ENCODE peak calls at places on chromosomes 3 and 15, in eight cellular contexts. One of them, this sample, is unnamed.

GRCh38 chr15:45307230-45307924 is 55.3 kb downstream of the SLC28A2 start:
- DNase-seq in osteocyte: no peak
- DNase-seq in esophagus muscularis mucosa: no peak
- DNase-seq in prostate gland: peak; percentile 8
- DNase-seq in BJ: peak; percentile 17
- DNase-seq in brain microvascular endothelial cell: peak; percentile 11
- DNase-seq in endothelial cell: no peak
- DNase-seq in sigmoid colon: no peak
- DNase-seq in this sample: no peak

GRCh38 chr3:191502583-191502982 is 41.6 kb downstream of the PYDC2 start:
- DNase-seq in esophagus muscularis mucosa: no peak
- DNase-seq in endothelial cell: no peak
- DNase-seq in osteocyte: no peak
- DNase-seq in sigmoid colon: no peak
- DNase-seq in BJ: no peak
- DNase-seq in prostate gland: no peak
- DNase-seq in brain microvascular endothelial cell: no peak
- DNase-seq in this sample: no peak

GRCh38 chr3:127408684-127409420 is 121.0 kb upstream of the PRR20G start:
- DNase-seq in brain microvascular endothelial cell: no peak
- DNase-seq in endothelial cell: no peak
- DNase-seq in esophagus muscularis mucosa: peak; percentile 90
- DNase-seq in osteocyte: peak; percentile 83
- DNase-seq in prostate gland: no peak
- DNase-seq in BJ: no peak
- DNase-seq in sigmoid colon: peak; percentile 52
- DNase-seq in this sample: peak; percentile 62

GRCh38 chr3:179700716-179701115 is 47.9 kb downstream of the USP13 start:
- DNase-seq in esophagus muscularis mucosa: no peak
- DNase-seq in BJ: no peak
- DNase-seq in endothelial cell: no peak
- DNase-seq in brain microvascular endothelial cell: no peak
- DNase-seq in sigmoid colon: no peak
- DNase-seq in prostate gland: no peak
- DNase-seq in osteocyte: no peak
- DNase-seq in this sample: no peak

GRCh38 chr3:33392703-33393125 is 47.5 kb downstream of the UBP1 start:
- DNase-seq in brain microvascular endothelial cell: peak; percentile 91
- DNase-seq in osteocyte: no peak
- DNase-seq in prostate gland: no peak
- DNase-seq in sigmoid colon: no peak
- DNase-seq in endothelial cell: no peak
- DNase-seq in esophagus muscularis mucosa: no peak
- DNase-seq in BJ: peak; percentile 88
- DNase-seq in this sample: no peak

GRCh38 chr3:184639351-184639750 is 72.5 kb downstream of the MAGEF1 start:
- DNase-seq in endothelial cell: no peak
- DNase-seq in esophagus muscularis mucosa: no peak
- DNase-seq in osteocyte: no peak
- DNase-seq in prostate gland: no peak
- DNase-seq in BJ: no peak
- DNase-seq in brain microvascular endothelial cell: no peak
- DNase-seq in sigmoid colon: no peak
- DNase-seq in this sample: no peak

GRCh38 chr15:35427091-35427490 is 118.9 kb downstream of the DPH6 start:
- DNase-seq in osteocyte: no peak
- DNase-seq in brain microvascular endothelial cell: peak; percentile 58
- DNase-seq in sigmoid colon: no peak
- DNase-seq in esophagus muscularis mucosa: no peak
- DNase-seq in endothelial cell: no peak
- DNase-seq in BJ: peak; percentile 44
- DNase-seq in prostate gland: no peak
- DNase-seq in this sample: no peak

GRCh38 chr3:189304465-189305341 is 132.9 kb downstream of the TPRG1 start:
- DNase-seq in BJ: peak; percentile 26
- DNase-seq in prostate gland: peak; percentile 88
- DNase-seq in osteocyte: no peak
- DNase-seq in esophagus muscularis mucosa: no peak
- DNase-seq in endothelial cell: no peak
- DNase-seq in brain microvascular endothelial cell: no peak
- DNase-seq in sigmoid colon: no peak
- DNase-seq in this sample: no peak

GRCh38 chr3:54339608-54340007 is 217.3 kb downstream of the CACNA2D3 start:
- DNase-seq in endothelial cell: no peak
- DNase-seq in osteocyte: no peak
- DNase-seq in BJ: no peak
- DNase-seq in prostate gland: no peak
- DNase-seq in sigmoid colon: no peak
- DNase-seq in brain microvascular endothelial cell: no peak
- DNase-seq in esophagus muscularis mucosa: no peak
- DNase-seq in this sample: no peak

GRCh38 chr15:73389539-73389938 is 20.8 kb upstream of the HCN4 start:
- DNase-seq in esophagus muscularis mucosa: no peak
- DNase-seq in brain microvascular endothelial cell: no peak
- DNase-seq in sigmoid colon: no peak
- DNase-seq in BJ: no peak
- DNase-seq in osteocyte: no peak
- DNase-seq in prostate gland: no peak
- DNase-seq in endothelial cell: no peak
- DNase-seq in this sample: no peak

GRCh38 chr3:27456554-27456953 is 27.6 kb downstream of the SLC4A7 start:
- DNase-seq in esophagus muscularis mucosa: no peak
- DNase-seq in sigmoid colon: no peak
- DNase-seq in BJ: no peak
- DNase-seq in prostate gland: no peak
- DNase-seq in endothelial cell: no peak
- DNase-seq in osteocyte: no peak
- DNase-seq in brain microvascular endothelial cell: no peak
- DNase-seq in this sample: no peak

GRCh38 chr3:72722930-72723726 is 125.1 kb downstream of the SHQ1 start:
- DNase-seq in osteocyte: peak; percentile 69
- DNase-seq in esophagus muscularis mucosa: no peak
- DNase-seq in brain microvascular endothelial cell: peak; percentile 49
- DNase-seq in prostate gland: peak; percentile 96
- DNase-seq in endothelial cell: no peak
- DNase-seq in sigmoid colon: no peak
- DNase-seq in BJ: peak; percentile 26
- DNase-seq in this sample: no peak

GRCh38 chr3:111215481-111215880 is 143.9 kb downstream of the NECTIN3 start:
- DNase-seq in osteocyte: no peak
- DNase-seq in endothelial cell: no peak
- DNase-seq in sigmoid colon: no peak
- DNase-seq in brain microvascular endothelial cell: no peak
- DNase-seq in prostate gland: no peak
- DNase-seq in BJ: no peak
- DNase-seq in esophagus muscularis mucosa: no peak
- DNase-seq in this sample: no peak

GRCh38 chr3:28347374-28348285 is 891 bp upstream of the ZCWPW2 start:
- DNase-seq in sigmoid colon: no peak
- DNase-seq in BJ: peak; percentile 28
- DNase-seq in brain microvascular endothelial cell: no peak
- DNase-seq in prostate gland: no peak
- DNase-seq in osteocyte: no peak
- DNase-seq in endothelial cell: no peak
- DNase-seq in esophagus muscularis mucosa: no peak
- DNase-seq in this sample: no peak

GRCh38 chr3:61381745-61382392 is 130.6 kb upstream of the FHIT start:
- DNase-seq in endothelial cell: no peak
- DNase-seq in brain microvascular endothelial cell: peak; percentile 17
- DNase-seq in prostate gland: no peak
- DNase-seq in sigmoid colon: no peak
- DNase-seq in osteocyte: no peak
- DNase-seq in BJ: no peak
- DNase-seq in esophagus muscularis mucosa: no peak
- DNase-seq in this sample: no peak

GRCh38 chr15:100869151-100869999 is 10.3 kb upstream of the ALDH1A3 start:
- DNase-seq in sigmoid colon: no peak
- DNase-seq in brain microvascular endothelial cell: no peak
- DNase-seq in endothelial cell: peak; percentile 41
- DNase-seq in esophagus muscularis mucosa: no peak
- DNase-seq in BJ: no peak
- DNase-seq in osteocyte: no peak
- DNase-seq in prostate gland: no peak
- DNase-seq in this sample: no peak

GRCh38 chr3:89042251-89042650 is 65.2 kb upstream of the EPHA3 start:
- DNase-seq in osteocyte: no peak
- DNase-seq in sigmoid colon: no peak
- DNase-seq in brain microvascular endothelial cell: peak; percentile 17
- DNase-seq in endothelial cell: no peak
- DNase-seq in prostate gland: no peak
- DNase-seq in BJ: no peak
- DNase-seq in esophagus muscularis mucosa: no peak
- DNase-seq in this sample: no peak

DNA sequence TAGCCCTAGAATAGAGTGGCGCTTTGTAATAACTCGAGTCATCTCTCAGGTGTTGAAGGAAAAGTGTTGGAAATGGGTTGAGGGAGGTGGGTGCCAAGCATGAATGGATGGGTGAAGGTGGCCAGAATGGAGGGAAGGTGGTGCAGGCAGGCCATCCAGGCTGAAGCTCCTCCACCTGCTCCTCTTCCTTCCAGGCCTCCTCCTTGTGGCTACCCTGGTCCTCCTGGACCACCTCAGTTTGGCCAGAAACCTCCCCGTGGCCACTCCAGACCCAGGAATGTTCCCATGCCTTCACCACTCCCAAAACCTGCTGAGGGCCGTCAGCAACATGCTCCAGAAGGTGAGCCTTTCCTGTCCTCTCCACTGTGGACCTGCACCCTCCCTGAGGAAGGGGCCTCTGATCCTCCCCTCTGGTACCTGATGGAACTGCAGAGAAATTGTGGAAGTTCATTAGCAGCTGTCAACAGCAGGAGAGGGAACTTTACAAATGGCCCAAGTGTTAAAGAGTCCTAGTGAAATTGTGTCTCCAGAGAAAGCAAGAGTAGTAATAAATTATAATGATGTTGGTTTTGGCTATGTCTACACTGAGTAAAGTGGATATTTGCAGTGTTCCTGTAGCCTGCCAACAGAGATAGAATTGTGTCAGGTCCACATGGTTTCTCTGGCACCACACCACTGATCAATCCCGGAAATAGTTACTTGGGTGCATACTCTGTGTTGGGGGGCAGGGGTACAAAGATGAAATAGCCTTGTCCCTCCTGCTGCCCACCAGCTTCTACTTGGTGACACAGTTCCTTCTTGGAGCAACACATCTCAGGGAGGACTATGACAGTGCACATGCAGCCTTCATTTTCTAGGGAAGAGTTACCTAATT is 1.6 kb downstream of the IL12A start:
- DNase-seq in endothelial cell: no peak
- DNase-seq in BJ: no peak
- DNase-seq in esophagus muscularis mucosa: peak; percentile 86
- DNase-seq in brain microvascular endothelial cell: no peak
- DNase-seq in prostate gland: no peak
- DNase-seq in osteocyte: no peak
- DNase-seq in sigmoid colon: no peak
- DNase-seq in this sample: no peak
- TF ChIP-seq CTCF in endothelial cell: peak; percentile 34
- TF ChIP-seq CTCF in BJ: no peak
- TF ChIP-seq CTCF in esophagus muscularis mucosa: no peak
- TF ChIP-seq CTCF in brain microvascular endothelial cell: peak; percentile 38
- TF ChIP-seq CTCF in prostate gland: no peak
- TF ChIP-seq CTCF in osteocyte: no peak
- TF ChIP-seq CTCF in sigmoid colon: no peak
- TF ChIP-seq CTCF in this sample: peak; percentile 34

DNA sequence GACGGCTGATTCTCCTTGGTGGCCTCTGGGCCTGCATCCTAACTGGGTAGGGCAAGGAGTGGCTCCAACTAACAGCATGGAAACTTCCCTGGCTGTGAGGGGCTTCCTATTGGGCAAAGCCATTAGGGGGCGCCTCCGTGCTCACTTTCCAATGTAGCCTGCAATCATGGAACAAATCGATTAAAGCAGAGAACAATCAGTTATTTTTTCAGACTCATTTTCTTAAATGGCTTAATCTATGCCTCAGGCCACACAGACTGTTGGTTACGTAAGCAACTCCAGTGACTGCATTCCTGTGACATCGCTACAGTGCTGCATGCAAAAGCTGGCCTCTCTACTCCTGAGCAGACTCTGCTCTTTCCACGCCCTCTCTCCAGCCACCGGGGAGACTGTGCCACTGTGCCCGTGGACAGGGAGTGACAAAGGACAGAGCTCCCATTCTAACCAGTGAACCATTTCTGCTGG is 278.9 kb downstream of the KLF13 start:
- DNase-seq in esophagus muscularis mucosa: no peak
- DNase-seq in brain microvascular endothelial cell: peak; percentile 11
- DNase-seq in sigmoid colon: no peak
- DNase-seq in endothelial cell: peak; percentile 35
- DNase-seq in prostate gland: no peak
- DNase-seq in osteocyte: no peak
- DNase-seq in BJ: no peak
- DNase-seq in this sample: no peak
- TF ChIP-seq CTCF in esophagus muscularis mucosa: no peak
- TF ChIP-seq CTCF in brain microvascular endothelial cell: peak; percentile 52
- TF ChIP-seq CTCF in sigmoid colon: no peak
- TF ChIP-seq CTCF in endothelial cell: peak; percentile 22
- TF ChIP-seq CTCF in prostate gland: no peak
- TF ChIP-seq CTCF in osteocyte: no peak
- TF ChIP-seq CTCF in BJ: peak; percentile 12
- TF ChIP-seq CTCF in this sample: peak; percentile 53

GRCh38 chr15:86066174-86066829 is 13.4 kb upstream of the AGBL1 start:
- DNase-seq in endothelial cell: no peak
- DNase-seq in osteocyte: no peak
- DNase-seq in sigmoid colon: no peak
- DNase-seq in BJ: no peak
- DNase-seq in prostate gland: no peak
- DNase-seq in brain microvascular endothelial cell: no peak
- DNase-seq in esophagus muscularis mucosa: peak; percentile 75
- DNase-seq in this sample: no peak
- TF ChIP-seq CTCF in endothelial cell: no peak
- TF ChIP-seq CTCF in osteocyte: no peak
- TF ChIP-seq CTCF in sigmoid colon: no peak
- TF ChIP-seq CTCF in BJ: no peak
- TF ChIP-seq CTCF in prostate gland: no peak
- TF ChIP-seq CTCF in brain microvascular endothelial cell: no peak
- TF ChIP-seq CTCF in esophagus muscularis mucosa: no peak
- TF ChIP-seq CTCF in this sample: no peak

GRCh38 chr15:43220991-43221403 is at the start of gene EPB42:
- DNase-seq in endothelial cell: no peak
- DNase-seq in esophagus muscularis mucosa: no peak
- DNase-seq in prostate gland: no peak
- DNase-seq in BJ: no peak
- DNase-seq in brain microvascular endothelial cell: no peak
- DNase-seq in osteocyte: no peak
- DNase-seq in sigmoid colon: no peak
- DNase-seq in this sample: no peak

GRCh38 chr15:43219929-43220886 is 610 bp downstream of the EPB42 start:
- DNase-seq in osteocyte: no peak
- DNase-seq in prostate gland: no peak
- DNase-seq in esophagus muscularis mucosa: no peak
- DNase-seq in brain microvascular endothelial cell: no peak
- DNase-seq in BJ: no peak
- DNase-seq in sigmoid colon: no peak
- DNase-seq in endothelial cell: no peak
- DNase-seq in this sample: no peak

GRCh38 chr15:43215961-43216360 is 4.9 kb downstream of the EPB42 start:
- DNase-seq in endothelial cell: no peak
- DNase-seq in brain microvascular endothelial cell: peak; percentile 19
- DNase-seq in prostate gland: no peak
- DNase-seq in osteocyte: no peak
- DNase-seq in sigmoid colon: no peak
- DNase-seq in esophagus muscularis mucosa: no peak
- DNase-seq in BJ: no peak
- DNase-seq in this sample: no peak

GRCh38 chr15:43214592-43215295 is 6.1 kb downstream of the EPB42 start:
- DNase-seq in BJ: no peak
- DNase-seq in osteocyte: no peak
- DNase-seq in esophagus muscularis mucosa: no peak
- DNase-seq in endothelial cell: no peak
- DNase-seq in brain microvascular endothelial cell: no peak
- DNase-seq in prostate gland: no peak
- DNase-seq in sigmoid colon: no peak
- DNase-seq in this sample: no peak

GRCh38 chr15:43218908-43219706 is 1.7 kb downstream of the EPB42 start:
- DNase-seq in sigmoid colon: no peak
- DNase-seq in BJ: no peak
- DNase-seq in brain microvascular endothelial cell: no peak
- DNase-seq in osteocyte: no peak
- DNase-seq in esophagus muscularis mucosa: no peak
- DNase-seq in endothelial cell: peak; percentile 59
- DNase-seq in prostate gland: peak; percentile 77
- DNase-seq in this sample: no peak
- TF ChIP-seq CTCF in sigmoid colon: no peak
- TF ChIP-seq CTCF in BJ: peak; percentile 34
- TF ChIP-seq CTCF in brain microvascular endothelial cell: peak; percentile 61
- TF ChIP-seq CTCF in osteocyte: peak; percentile 35
- TF ChIP-seq CTCF in esophagus muscularis mucosa: peak; percentile 5
- TF ChIP-seq CTCF in endothelial cell: peak; percentile 55
- TF ChIP-seq CTCF in prostate gland: peak; percentile 33
- TF ChIP-seq CTCF in this sample: peak; percentile 60

This sample was measured in type B pancreatic cell.